ENCODE peak calls at places on chromosome 16, in five cellular contexts. E is heart right ventricle; W is effector memory CD4-positive, alpha-beta T cell; M is breast epithelium; S is A549. G is an unnamed sample. For H3K9me3, the result is how much of the 10 kb centered on the place peaks cover.

GRCh38 chr16:12188674-12189249 is 212.2 kb downstream of the SNX29 start:
- DNase-seq in E (no peak), W (no peak), M (no peak), S (peak), G (no peak)

GRCh38 chr16:23947838-23948237 is 112.1 kb downstream of the PRKCB start:
- DNase-seq in E (no peak), W (no peak), M (no peak), S (no peak), G (no peak)

GRCh38 chr16:12497558-12497957 is 306.1 kb downstream of the CPPED1 start:
- DNase-seq in E (no peak), W (no peak), M (no peak), S (no peak), G (no peak)

GRCh38 chr16:88902744-88903143 is 36.3 kb upstream of the PABPN1L start:
- DNase-seq in E (no peak), W (no peak), M (no peak), S (no peak), G (no peak)

GRCh38 chr16:12613131-12613991 is 190.3 kb downstream of the CPPED1 start:
- DNase-seq in E (no peak), W (no peak), M (no peak), S (peak), G (no peak)

GRCh38 chr16:4094138-4094773 is 22.0 kb downstream of the ADCY9 start:
- DNase-seq in E (no peak), W (no peak), M (no peak), S (no peak), G (no peak)

GRCh38 chr16:85616608-85617311 is 3.6 kb downstream of the GSE1 start:
- DNase-seq in E (peak), W (no peak), M (no peak), S (no peak), G (peak)

GRCh38 chr16:346587-346986 is 5.9 kb downstream of the AXIN1 start:
- DNase-seq in E (no peak), W (no peak), M (no peak), S (no peak), G (peak)

GRCh38 chr16:76204249-76204648 is 73.0 kb upstream of the CNTNAP4 start:
- DNase-seq in E (no peak), W (no peak), M (no peak), S (no peak), G (no peak)

GRCh38 chr16:22681551-22681880 is 132.4 kb upstream of the HS3ST2 start:
- DNase-seq in E (no peak), W (no peak), M (no peak), S (no peak), G (no peak)

GRCh38 chr16:83233153-83233552 is 574.6 kb upstream of the HSBP1 start:
- DNase-seq in E (no peak), W (no peak), M (no peak), S (no peak), G (no peak)

GRCh38 chr16:30658731-30659506 is 688 bp downstream of the FBRS start:
- DNase-seq in E (peak), W (no peak), M (no peak), S (peak), G (peak)

GRCh38 chr16:85991425-85991824 is 92.5 kb downstream of the IRF8 start:
- DNase-seq in E (no peak), W (no peak), M (no peak), S (no peak), G (no peak)

GRCh38 chr16:29811896-29812665 is at the start of gene PRRT2:
- DNase-seq in E (peak), W (no peak), M (no peak), S (no peak), G (peak)

GRCh38 chr16:22663389-22664064 is 150.4 kb upstream of the HS3ST2 start:
- DNase-seq in E (no peak), W (no peak), M (no peak), S (no peak), G (no peak)

GRCh38 chr16:8907096-8907495 is 24.9 kb downstream of the LITAFD start:
- DNase-seq in E (no peak), W (no peak), M (no peak), S (no peak), G (no peak)

GRCh38 chr16:72224260-72224768 is 52.4 kb upstream of the PMFBP1 start:
- DNase-seq in E (no peak), W (no peak), M (no peak), S (no peak), G (no peak)

GRCh38 chr16:67207857-67208524 is 9.1 kb downstream of the ELMO3 start:
- DNase-seq in E (no peak), W (no peak), M (no peak), S (peak), G (no peak)

GRCh38 chr16:84461504-84462295 is 42.8 kb downstream of the MEAK7 start:
- DNase-seq in E (no peak), W (no peak), M (no peak), S (no peak), G (no peak)

GRCh38 chr16:50284131-50284911 is 18.0 kb downstream of the ADCY7 start:
- DNase-seq in E (no peak), W (no peak), M (no peak), S (no peak), G (no peak)

GRCh38 chr16:83843657-83844056 is 35.9 kb downstream of the HSBP1 start:
- DNase-seq in E (no peak), W (no peak), M (no peak), S (no peak), G (no peak)

GRCh38 chr16:89922477-89922883 is 662 bp upstream of the TUBB3 start:
- DNase-seq in E (peak), W (no peak), M (no peak), S (peak), G (no peak)

GRCh38 chr16:5056347-5056746 is 9.4 kb downstream of the C16orf89 start:
- DNase-seq in E (no peak), W (no peak), M (no peak), S (peak), G (no peak)

GRCh38 chr16:9061358-9061813 is 30.1 kb upstream of the HAPSTR1 start:
- DNase-seq in E (peak), W (no peak), M (peak), S (no peak), G (peak)

GRCh38 chr16:65916995-65917394 is 449.5 kb upstream of the CDH5 start:
- DNase-seq in E (no peak), W (no peak), M (no peak), S (no peak), G (no peak)

DNA sequence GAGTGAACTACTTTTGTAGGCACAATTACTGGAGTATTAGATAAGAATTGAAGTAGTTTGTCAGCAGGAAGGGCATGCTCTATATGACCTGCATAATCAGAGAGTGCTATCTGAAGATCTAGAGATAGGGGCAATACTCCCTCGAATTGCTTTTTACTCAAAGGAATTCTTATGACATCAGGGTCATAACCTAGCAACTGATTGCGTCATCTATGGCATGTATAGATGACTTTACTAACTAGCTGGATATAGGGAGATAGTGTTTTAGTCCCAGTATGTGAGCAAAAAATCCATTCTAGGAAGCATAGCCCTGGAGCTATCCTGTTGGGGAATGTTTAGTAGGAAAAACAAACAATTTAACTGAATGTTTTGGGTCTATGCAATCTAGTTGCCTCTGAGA is 109.5 kb upstream of the ZNF267 start:
- DNase-seq in E (no peak), W (no peak), M (no peak), S (no peak), G (no peak)
- H3K9me3 ChIP-seq in E (under half), W (under half), M (half or more), S (half or more), G (under half)

GRCh38 chr16:48274476-48274875 is 27.1 kb upstream of the ABCC11 start:
- DNase-seq in E (no peak), W (no peak), M (no peak), S (no peak), G (no peak)

GRCh38 chr16:48272837-48273421 is 25.6 kb upstream of the ABCC11 start:
- DNase-seq in E (peak), W (no peak), M (peak), S (no peak), G (no peak)

GRCh38 chr16:48271728-48272127 is 24.4 kb upstream of the ABCC11 start:
- DNase-seq in E (no peak), W (no peak), M (no peak), S (no peak), G (no peak)

GRCh38 chr16:48269011-48269410 is 21.7 kb upstream of the ABCC11 start:
- DNase-seq in E (no peak), W (no peak), M (no peak), S (no peak), G (no peak)
- H3K9me3 ChIP-seq in E (under half), W (under half), M (under half), S (under half), G (under half)

GRCh38 chr16:35134471-35134870 is 1675.1 kb downstream of the TP53TG3F start:
- DNase-seq in E (no peak), W (no peak), M (no peak), S (no peak), G (no peak)
- H3K9me3 ChIP-seq in E (under half), W (under half), M (under half), S (under half), G (under half)

DNA sequence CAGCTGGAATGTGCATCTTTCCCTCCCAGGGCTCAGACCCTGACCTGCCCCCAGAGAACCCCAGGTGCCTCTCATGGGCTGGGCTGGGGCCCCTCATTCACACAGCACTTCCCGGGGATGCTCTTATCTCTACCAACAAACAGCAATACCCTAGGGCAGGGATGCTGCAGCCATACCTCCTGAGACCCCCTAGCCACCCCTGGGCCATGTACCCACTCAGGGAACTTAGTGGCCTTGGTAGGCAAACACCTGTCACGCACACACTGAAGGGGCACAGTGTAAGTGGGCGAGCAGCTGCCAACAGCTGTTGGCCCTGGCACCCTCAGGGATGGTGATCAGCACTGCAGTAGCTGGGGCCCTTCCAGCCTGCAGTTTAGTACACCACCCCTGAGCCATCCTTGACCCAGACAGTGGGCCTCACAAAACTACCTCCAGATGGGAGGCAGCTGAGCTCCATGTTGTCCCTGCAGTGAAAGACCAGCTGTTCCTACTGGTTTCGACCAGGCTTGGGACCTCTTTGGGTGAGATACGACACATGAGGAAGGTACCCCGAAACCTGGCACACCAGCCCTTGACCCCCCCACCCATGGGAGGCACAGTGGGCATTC is 1723.6 kb downstream of the TP53TG3F start:
- DNase-seq in E (no peak), W (no peak), M (no peak), S (no peak), G (peak)
- H3K9me3 ChIP-seq in E (under half), W (under half), M (under half), S (under half), G (under half)

GRCh38 chr16:35560637-35560984 is 2101.2 kb downstream of the TP53TG3F start:
- DNase-seq in E (no peak), W (no peak), M (no peak), S (no peak), G (no peak)

GRCh38 chr16:35557731-35558130 is 2098.3 kb downstream of the TP53TG3F start:
- DNase-seq in E (no peak), W (no peak), M (no peak), S (no peak), G (no peak)

GRCh38 chr16:35562471-35562870 is 2103.1 kb downstream of the TP53TG3F start:
- DNase-seq in E (no peak), W (no peak), M (no peak), S (no peak), G (no peak)

GRCh38 chr16:35561346-35561745 is 2101.9 kb downstream of the TP53TG3F start:
- DNase-seq in E (no peak), W (no peak), M (no peak), S (no peak), G (no peak)

DNA sequence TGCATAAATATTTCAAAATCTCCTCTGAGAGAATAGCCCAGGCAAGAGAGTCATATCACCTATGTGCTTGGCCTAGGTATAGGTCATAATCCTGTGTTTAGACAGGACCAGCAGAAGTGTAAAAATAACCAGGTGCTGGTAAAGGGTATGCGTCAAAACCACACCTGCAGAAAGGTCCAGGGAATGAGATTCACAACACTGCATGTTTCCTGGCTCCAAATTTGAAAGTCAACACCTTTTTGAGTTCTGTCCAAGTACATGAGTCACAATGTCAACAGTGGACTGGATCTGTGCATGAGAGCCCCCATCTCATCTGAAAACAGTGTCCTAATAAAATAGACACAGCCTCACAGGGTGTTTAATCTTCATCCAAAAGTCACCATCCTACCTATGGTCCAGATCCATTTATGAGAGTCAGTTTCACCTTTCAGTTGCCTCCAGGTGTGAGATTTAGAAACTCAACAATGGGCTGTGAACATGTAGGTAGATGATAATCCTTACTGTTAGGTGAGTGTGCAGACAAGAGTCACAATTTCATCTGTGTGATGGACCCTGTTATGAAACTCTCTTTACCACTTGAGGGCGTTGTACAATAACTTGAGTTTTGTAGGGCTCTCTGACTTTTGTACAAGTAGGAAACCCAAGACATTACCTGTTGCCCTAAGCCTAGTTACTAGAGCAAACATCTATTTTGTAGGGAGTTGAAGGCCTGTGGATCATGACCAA is 2100.7 kb downstream of the TP53TG3F start:
- DNase-seq in E (no peak), W (no peak), M (no peak), S (no peak), G (no peak)
- H3K9me3 ChIP-seq in E (under half), W (under half), M (under half), S (under half), G (under half)

GRCh38 chr16:68563631-68564366 is 24.7 kb downstream of the ZFP90 start:
- DNase-seq in E (no peak), W (no peak), M (no peak), S (peak), G (no peak)
- H3K9me3 ChIP-seq in E (under half), W (half or more), M (half or more), S (half or more), G (under half)

GRCh38 chr16:68564367-68564985 is 25.4 kb downstream of the ZFP90 start:
- DNase-seq in E (no peak), W (no peak), M (no peak), S (peak), G (no peak)
- H3K9me3 ChIP-seq in E (under half), W (half or more), M (half or more), S (half or more), G (under half)

DNA sequence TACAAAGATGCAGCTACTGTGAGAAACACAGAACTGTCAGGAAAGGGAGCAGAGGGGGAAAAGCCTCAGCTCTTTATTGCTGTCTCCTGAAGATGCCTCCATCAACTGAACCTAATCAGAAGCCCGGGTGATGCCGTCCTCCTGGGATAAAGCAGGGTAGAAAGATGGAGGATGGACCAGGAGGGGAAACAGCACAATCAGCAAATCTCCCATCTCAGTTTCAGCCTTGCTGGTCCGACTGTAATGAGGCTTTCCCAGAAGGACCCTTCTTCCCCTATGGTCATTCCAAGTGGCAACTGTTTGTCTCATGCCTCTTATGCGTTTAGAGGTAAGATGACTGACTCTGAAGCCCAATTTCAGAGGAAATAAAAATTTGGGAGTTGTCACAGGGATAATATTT is 24.3 kb downstream of the ZFP1 start:
- DNase-seq in E (no peak), W (no peak), M (no peak), S (no peak), G (no peak)
- H3K9me3 ChIP-seq in E (under half), W (under half), M (half or more), S (half or more), G (under half)

DNA sequence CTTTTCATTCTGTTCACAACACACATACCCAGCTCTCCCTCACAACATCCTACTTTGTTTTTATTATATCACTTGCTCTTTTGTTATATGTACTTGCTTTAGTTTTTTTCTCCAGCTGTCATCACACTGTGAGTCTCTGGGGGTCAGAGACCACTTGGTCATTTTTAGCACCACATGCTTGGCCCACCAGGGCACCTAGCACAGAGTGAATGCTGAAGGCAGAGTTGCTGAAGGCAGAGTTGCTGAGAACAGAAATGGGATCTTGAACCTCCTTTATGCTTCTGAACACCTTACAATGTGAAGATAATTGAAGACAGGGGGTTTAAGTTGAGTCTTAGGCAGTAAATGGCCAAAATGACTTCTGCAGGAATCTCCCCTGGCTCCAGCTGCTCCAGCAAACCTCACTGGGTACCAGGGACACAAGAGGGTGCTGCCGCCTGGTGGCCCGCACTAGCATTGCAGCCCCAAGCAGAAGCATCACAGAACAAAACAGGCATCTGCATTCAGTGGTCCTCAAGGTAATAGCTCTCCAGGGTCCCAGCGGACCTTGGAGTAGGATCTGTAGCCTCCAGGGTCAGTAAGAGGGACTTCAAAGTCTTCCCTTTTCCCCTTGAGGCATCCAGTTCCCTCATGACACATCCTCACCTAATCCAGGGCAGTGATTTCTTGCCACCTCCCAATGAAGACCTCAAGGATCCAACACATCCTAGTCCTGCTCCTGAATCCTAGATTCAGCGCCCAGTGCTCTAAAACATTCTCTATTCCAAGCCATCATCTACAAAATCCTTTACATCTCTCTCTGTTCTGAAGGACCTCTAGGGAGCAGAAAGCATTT is 1972.6 kb downstream of the TP53TG3F start:
- DNase-seq in E (no peak), W (no peak), M (no peak), S (peak), G (no peak)
- H3K9me3 ChIP-seq in E (under half), W (under half), M (under half), S (under half), G (under half)

G was measured in pancreas.